ENCODE peak calls at places on chromosomes 4 and X, in eight cellular contexts. C, Z, N, L, P, J, U and A are unnamed samples.

GRCh38 chr4:78517050-78517652 is 34.4 kb upstream of the ANXA3 start:
- DNase-seq in C (peak; percentile 15), Z (no peak), N (no peak), L (peak; percentile 70), P (peak; percentile 49), J (peak; percentile 35), U (no peak), A (peak; percentile 20)

GRCh38 chr4:37762294-37763163 is 64.0 kb upstream of the PGM2 start:
- DNase-seq in C (no peak), Z (no peak), N (no peak), L (peak; percentile 47), P (peak; percentile 24), J (peak; percentile 42), U (no peak), A (no peak)

GRCh38 chr4:176377705-176378302 is 58.0 kb downstream of the SPCS3 start:
- DNase-seq in C (peak; percentile 3), Z (no peak), N (no peak), L (peak; percentile 50), P (peak; percentile 48), J (no peak), U (no peak), A (peak; percentile 56)

GRCh38 chrX:1673337-1673736 is 58.5 kb downstream of the ASMT start:
- DNase-seq in C (no peak), Z (peak; percentile 35), N (peak; percentile 9), L (peak; percentile 31), P (peak; percentile 51), J (peak; percentile 43), U (peak; percentile 64), A (no peak)

GRCh38 chr4:76449824-76450223 is 14.8 kb downstream of the SHROOM3 start:
- DNase-seq in C (no peak), Z (no peak), N (no peak), L (peak; percentile 14), P (no peak), J (no peak), U (no peak), A (no peak)

GRCh38 chr4:168408620-168409019 is 71.7 kb downstream of the DDX60L start:
- DNase-seq in C (peak; percentile 77), Z (no peak), N (no peak), L (peak; percentile 94), P (peak; percentile 97), J (peak; percentile 93), U (no peak), A (peak; percentile 88)

GRCh38 chr4:86788826-86789225 is 60.4 kb downstream of the SLC10A6 start:
- DNase-seq in C (no peak), Z (no peak), N (no peak), L (no peak), P (no peak), J (no peak), U (no peak), A (no peak)

GRCh38 chr4:54090804-54091623 is 8.9 kb upstream of the GSX2 start:
- DNase-seq in C (no peak), Z (no peak), N (peak; percentile 60), L (peak; percentile 80), P (peak; percentile 49), J (no peak), U (peak; percentile 53), A (no peak)

GRCh38 chr4:122012735-122013134 is 60.9 kb upstream of the TRPC3 start:
- DNase-seq in C (no peak), Z (no peak), N (no peak), L (peak; percentile 51), P (no peak), J (no peak), U (no peak), A (no peak)

GRCh38 chr4:47705326-47705981 is 132.4 kb downstream of the CORIN start:
- DNase-seq in C (no peak), Z (no peak), N (no peak), L (peak; percentile 52), P (peak; percentile 56), J (peak; percentile 28), U (no peak), A (no peak)

GRCh38 chr4:8909548-8909947 is 37.9 kb upstream of the HMX1 start:
- DNase-seq in C (peak; percentile 2), Z (no peak), N (no peak), L (peak; percentile 52), P (no peak), J (no peak), U (no peak), A (no peak)

GRCh38 chrX:40644175-40644574 is 3.2 kb downstream of the CXorf38 start:
- DNase-seq in C (no peak), Z (no peak), N (no peak), L (peak; percentile 66), P (peak; percentile 37), J (no peak), U (no peak), A (peak; percentile 24)

GRCh38 chr4:82430193-82431025 is at the start of the genes ENOPH1 and HNRNPDL:
- DNase-seq in C (peak; percentile 88), Z (peak; percentile 99), N (peak; percentile 98), L (peak; percentile 100), P (peak; percentile 96), J (peak; percentile 98), U (peak; percentile 100), A (peak; percentile 87)